ENCODE peak calls at places on chromosomes 2 and 18, in seven cellular contexts. I, R, J, Y, X, Z and U are unnamed samples.

GRCh38 chr2:144224446-144224845 is 295.5 kb downstream of the ZEB2 start:
- DNase-seq in I (no peak), R (no peak), J (no peak), Y (no peak), X (no peak), Z (no peak), U (no peak)

GRCh38 chr2:120347387-120348010 is 1.6 kb downstream of the INHBB start:
- DNase-seq in I (no peak), R (no peak), J (no peak), Y (peak; percentile 20), X (no peak), Z (peak; percentile 35), U (no peak)

GRCh38 chr2:223043164-223043941 is 8.6 kb upstream of the KCNE4 start:
- DNase-seq in I (no peak), R (no peak), J (peak; percentile 88), Y (no peak), X (no peak), Z (no peak), U (no peak)

GRCh38 chr18:58310517-58310916 is 266.5 kb downstream of the NEDD4L start:
- DNase-seq in I (no peak), R (peak; percentile 97), J (no peak), Y (no peak), X (no peak), Z (peak; percentile 23), U (no peak)

GRCh38 chr18:23355206-23355605 is 97.9 kb upstream of the RIOK3 start:
- DNase-seq in I (peak; percentile 72), R (no peak), J (no peak), Y (no peak), X (no peak), Z (no peak), U (no peak)

GRCh38 chr18:70181015-70181414 is 24.5 kb downstream of the RTTN start:
- DNase-seq in I (no peak), R (peak; percentile 60), J (no peak), Y (peak; percentile 81), X (no peak), Z (no peak), U (no peak)

GRCh38 chr2:124426630-124427029 is 401.5 kb downstream of the CNTNAP5 start:
- DNase-seq in I (no peak), R (no peak), J (no peak), Y (no peak), X (no peak), Z (no peak), U (no peak)

GRCh38 chr2:179646862-179647261 is 214.6 kb downstream of the ZNF385B start:
- DNase-seq in I (no peak), R (no peak), J (no peak), Y (no peak), X (no peak), Z (no peak), U (no peak)

GRCh38 chr18:13548944-13549878 is 177.1 kb downstream of the FAM210A start:
- DNase-seq in I (peak; percentile 54), R (no peak), J (peak; percentile 10), Y (no peak), X (no peak), Z (no peak), U (peak; percentile 42)

GRCh38 chr2:71812736-71813135 is 334.9 kb downstream of the CYP26B1 start:
- DNase-seq in I (peak; percentile 5), R (no peak), J (no peak), Y (no peak), X (no peak), Z (no peak), U (no peak)

GRCh38 chr2:111100765-111101162 is 19.9 kb upstream of the BCL2L11 start:
- DNase-seq in I (no peak), R (peak; percentile 68), J (peak; percentile 82), Y (no peak), X (no peak), Z (no peak), U (peak; percentile 83)
- TF ChIP-seq CTCF in I (no peak), R (peak; percentile 14), J (no peak), Y (no peak), X (no peak), Z (no peak), U (peak; percentile 26)

DNA sequence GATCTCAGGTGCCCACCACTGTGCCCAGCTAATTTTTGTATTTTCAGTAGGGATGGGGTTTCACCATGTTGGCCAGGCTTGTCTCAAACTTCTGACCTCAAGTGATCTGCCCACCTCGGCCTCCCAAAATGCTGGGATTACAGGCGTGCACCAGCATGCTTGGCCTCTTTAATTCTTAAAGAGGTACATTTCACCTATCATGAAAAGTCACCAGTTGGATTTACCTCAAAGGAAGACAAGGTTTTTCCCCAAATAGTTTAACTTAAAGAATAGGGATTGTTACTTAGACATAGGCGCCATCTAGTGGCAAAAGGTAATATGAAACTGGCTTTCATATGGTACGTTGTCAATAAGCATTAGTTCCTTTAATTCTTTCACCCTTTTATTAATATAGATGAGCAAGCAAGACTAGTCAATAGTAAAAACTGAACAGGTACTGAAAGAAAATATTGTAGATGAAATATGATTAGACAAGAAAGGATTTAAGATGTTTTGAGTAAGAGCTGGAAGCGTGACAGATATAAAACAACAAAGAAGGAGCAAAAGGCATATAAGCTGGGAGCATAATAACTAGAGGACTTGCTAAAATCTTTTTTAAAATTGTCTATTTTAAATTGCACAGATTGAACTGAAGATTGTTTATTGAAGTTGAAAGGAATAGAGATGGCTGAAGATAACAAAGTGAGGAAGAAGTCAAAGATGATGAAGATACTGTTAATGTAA is 35.0 kb upstream of the PSMD14 start:
- DNase-seq in I (no peak), R (peak; percentile 79), J (peak; percentile 76), Y (peak; percentile 76), X (no peak), Z (peak; percentile 39), U (peak; percentile 80)
- TF ChIP-seq CTCF in I (peak; percentile 77), R (peak; percentile 60), J (peak; percentile 42), Y (peak; percentile 58), X (peak; percentile 42), Z (peak; percentile 83), U (peak; percentile 62)

GRCh38 chr2:27123302-27124150 is at the start of gene ABHD1:
- DNase-seq in I (peak; percentile 73), R (peak; percentile 10), J (peak; percentile 69), Y (peak; percentile 1), X (no peak), Z (peak; percentile 48), U (peak; percentile 38)
- TF ChIP-seq CTCF in I (no peak), R (no peak), J (no peak), Y (no peak), X (no peak), Z (no peak), U (no peak)

GRCh38 chr18:77754475-77755044 is 504.9 kb downstream of the GALR1 start:
- DNase-seq in I (no peak), R (no peak), J (no peak), Y (no peak), X (no peak), Z (no peak), U (no peak)

DNA sequence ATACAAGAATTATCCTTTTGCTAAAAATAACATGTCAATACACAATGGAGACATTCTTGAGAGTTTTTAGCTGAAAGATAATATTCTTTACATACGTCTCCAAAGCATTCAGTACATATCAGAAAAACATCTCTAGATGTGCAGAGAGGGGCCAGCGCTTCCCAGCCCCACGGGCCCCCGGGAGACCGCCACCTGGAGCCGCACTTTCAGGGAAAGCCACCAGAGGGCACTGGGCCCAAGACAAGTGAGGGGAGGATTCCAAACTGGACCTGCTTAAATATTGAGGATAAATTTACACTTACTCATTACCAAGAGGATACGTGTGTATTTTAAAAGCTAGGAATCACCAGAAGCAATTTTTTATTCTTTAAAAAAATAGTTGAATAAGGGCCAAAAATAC is 499.5 kb downstream of the GALR1 start:
- DNase-seq in I (no peak), R (no peak), J (peak; percentile 23), Y (no peak), X (no peak), Z (peak; percentile 22), U (no peak)
- TF ChIP-seq CTCF in I (peak; percentile 36), R (no peak), J (peak; percentile 75), Y (peak; percentile 26), X (no peak), Z (peak; percentile 42), U (peak; percentile 47)

GRCh38 chr2:7570247-7570646 is 653.0 kb downstream of the RNF144A start:
- DNase-seq in I (no peak), R (no peak), J (no peak), Y (no peak), X (no peak), Z (no peak), U (no peak)
- TF ChIP-seq CTCF in I (no peak), R (no peak), J (no peak), Y (no peak), X (no peak), Z (no peak), U (no peak)

GRCh38 chr2:101627284-101628049 is 70.0 kb upstream of the MAP4K4 start:
- DNase-seq in I (no peak), R (no peak), J (peak; percentile 89), Y (no peak), X (no peak), Z (no peak), U (no peak)

GRCh38 chr2:101628050-101628392 is 69.5 kb upstream of the MAP4K4 start:
- DNase-seq in I (no peak), R (no peak), J (peak; percentile 56), Y (no peak), X (no peak), Z (no peak), U (no peak)

GRCh38 chr2:101622633-101623521 is 74.6 kb upstream of the MAP4K4 start:
- DNase-seq in I (no peak), R (no peak), J (peak; percentile 87), Y (no peak), X (no peak), Z (no peak), U (peak; percentile 81)

GRCh38 chr2:101624706-101625332 is 72.7 kb upstream of the MAP4K4 start:
- DNase-seq in I (no peak), R (no peak), J (no peak), Y (no peak), X (no peak), Z (no peak), U (no peak)

GRCh38 chr2:101625387-101625786 is 72.1 kb upstream of the MAP4K4 start:
- DNase-seq in I (no peak), R (peak; percentile 27), J (peak; percentile 45), Y (no peak), X (no peak), Z (no peak), U (peak; percentile 27)
- TF ChIP-seq CTCF in I (no peak), R (no peak), J (no peak), Y (no peak), X (no peak), Z (no peak), U (no peak)